ENCODE peak calls at places on chromosomes 16 and 17, in seven cellular contexts. V, N, X, L, P, W and M are unnamed samples. For H3K4me1, the result is how much of the 10 kb centered on the place peaks cover.

GRCh38 chr17:48816774-48817590 is at the start of gene TTLL6:
- DNase-seq in V (no peak), N (peak), X (peak), L (peak), P (peak), W (peak), M (peak)

GRCh38 chr16:84015399-84015798 is 27.2 kb downstream of the SLC38A8 start:
- DNase-seq in V (no peak), N (no peak), X (no peak), L (no peak), P (no peak), W (no peak), M (no peak)

GRCh38 chr16:88288303-88288702 is 94.5 kb upstream of the ZNF469 start:
- DNase-seq in V (no peak), N (no peak), X (no peak), L (no peak), P (no peak), W (no peak), M (no peak)

GRCh38 chr16:78976212-78976611 is 624.3 kb downstream of the MAF start:
- DNase-seq in V (no peak), N (no peak), X (no peak), L (no peak), P (no peak), W (no peak), M (no peak)

GRCh38 chr17:75894049-75894742 is 2.6 kb downstream of the TRIM65 start:
- DNase-seq in V (no peak), N (no peak), X (no peak), L (no peak), P (peak), W (no peak), M (no peak)

GRCh38 chr16:49278944-49279725 is 2.5 kb downstream of the CBLN1 start:
- DNase-seq in V (no peak), N (no peak), X (no peak), L (no peak), P (peak), W (no peak), M (no peak)

GRCh38 chr17:39281806-39282205 is 56.1 kb upstream of the STAC2 start:
- DNase-seq in V (no peak), N (no peak), X (no peak), L (no peak), P (no peak), W (no peak), M (no peak)

GRCh38 chr17:75654176-75654575 is 12.8 kb downstream of the RECQL5 start:
- DNase-seq in V (no peak), N (no peak), X (no peak), L (no peak), P (no peak), W (no peak), M (no peak)

GRCh38 chr16:17607624-17608023 is 136.9 kb upstream of the XYLT1 start:
- DNase-seq in V (no peak), N (peak), X (no peak), L (no peak), P (no peak), W (no peak), M (no peak)

GRCh38 chr16:1790261-1790610 is 3.3 kb downstream of the IGFALS start:
- DNase-seq in V (no peak), N (no peak), X (no peak), L (no peak), P (no peak), W (no peak), M (no peak)

GRCh38 chr16:84458606-84459516 is 45.6 kb downstream of the MEAK7 start:
- DNase-seq in V (no peak), N (no peak), X (no peak), L (no peak), P (peak), W (no peak), M (no peak)

GRCh38 chr16:78684040-78684611 is 584.7 kb downstream of the WWOX start:
- DNase-seq in V (no peak), N (peak), X (peak), L (peak), P (no peak), W (no peak), M (peak)

GRCh38 chr17:54102246-54102645 is 279.5 kb downstream of the KIF2B start:
- DNase-seq in V (no peak), N (no peak), X (no peak), L (no peak), P (no peak), W (no peak), M (no peak)

GRCh38 chr16:51807551-51807950 is 656.5 kb upstream of the SALL1 start:
- DNase-seq in V (no peak), N (no peak), X (no peak), L (no peak), P (no peak), W (no peak), M (peak)

GRCh38 chr17:72270530-72270929 is 149.7 kb downstream of the SOX9 start:
- DNase-seq in V (no peak), N (peak), X (peak), L (peak), P (no peak), W (no peak), M (peak)

GRCh38 chr16:85564277-85565051 is 48.7 kb upstream of the GSE1 start:
- DNase-seq in V (no peak), N (no peak), X (peak), L (no peak), P (no peak), W (no peak), M (peak)

GRCh38 chr17:40307691-40308289 is 1.2 kb upstream of the RARA start:
- DNase-seq in V (no peak), N (no peak), X (no peak), L (no peak), P (no peak), W (no peak), M (no peak)

GRCh38 chr17:8185580-8186445 is 4.2 kb downstream of the BORCS6 start:
- DNase-seq in V (no peak), N (peak), X (peak), L (peak), P (peak), W (peak), M (peak)

GRCh38 chr17:82440377-82440981 is 10.1 kb downstream of the CYBC1 start:
- DNase-seq in V (no peak), N (no peak), X (no peak), L (no peak), P (peak), W (no peak), M (no peak)
- H3K4me1 ChIP-seq in V (under half), N (under half), X (under half), L (under half), P (under half), W (under half), M (under half)

GRCh38 chr17:18905226-18905625 is 46.7 kb upstream of the SLC5A10 start:
- DNase-seq in V (no peak), N (no peak), X (no peak), L (no peak), P (no peak), W (no peak), M (no peak)

GRCh38 chr17:18910326-18910725 is 41.6 kb upstream of the SLC5A10 start:
- DNase-seq in V (no peak), N (peak), X (no peak), L (no peak), P (no peak), W (no peak), M (no peak)

GRCh38 chr17:18910881-18911280 is 41.1 kb upstream of the SLC5A10 start:
- DNase-seq in V (no peak), N (peak), X (no peak), L (no peak), P (no peak), W (no peak), M (no peak)
- H3K4me1 ChIP-seq in V (under half), N (under half), X (under half), L (under half), P (under half), W (under half), M (under half)

DNA sequence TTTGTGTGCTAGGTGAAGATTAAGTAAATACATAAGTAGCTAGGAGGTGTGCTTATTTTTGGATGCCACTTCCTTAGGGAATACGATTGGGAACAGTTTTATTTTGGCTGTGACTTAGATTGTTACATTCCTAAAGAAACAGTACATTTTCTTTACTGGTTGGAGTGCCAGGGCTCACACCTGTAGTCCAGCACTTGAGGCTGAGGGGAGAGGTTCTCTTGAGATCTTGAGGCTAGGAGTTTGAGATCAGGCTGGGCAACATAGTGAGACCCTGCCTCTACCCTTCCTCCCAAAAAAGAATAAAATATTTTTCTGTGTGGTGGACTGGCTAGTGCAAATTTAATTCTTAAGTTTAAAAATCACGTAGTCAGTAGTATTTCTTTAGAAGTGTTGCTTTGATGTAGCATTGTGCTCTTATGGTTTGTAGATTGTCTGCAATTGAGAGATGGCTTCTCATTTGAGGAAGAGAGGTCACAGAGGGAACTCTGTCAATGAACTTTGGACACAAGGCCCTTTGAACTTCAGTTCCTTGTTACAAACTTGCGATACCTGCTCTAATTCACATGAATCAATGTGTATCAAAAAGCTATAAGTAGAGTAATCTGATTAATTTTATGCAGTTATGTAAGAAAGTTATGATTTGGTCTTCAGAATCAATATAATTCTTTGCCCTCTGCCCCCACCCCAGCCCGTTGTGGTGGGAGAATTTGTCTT is 7.1 kb downstream of the HAPSTR1 start:
- DNase-seq in V (no peak), N (no peak), X (no peak), L (no peak), P (no peak), W (no peak), M (no peak)
- H3K4me1 ChIP-seq in V (half or more), N (under half), X (half or more), L (half or more), P (under half), W (half or more), M (half or more)

DNA sequence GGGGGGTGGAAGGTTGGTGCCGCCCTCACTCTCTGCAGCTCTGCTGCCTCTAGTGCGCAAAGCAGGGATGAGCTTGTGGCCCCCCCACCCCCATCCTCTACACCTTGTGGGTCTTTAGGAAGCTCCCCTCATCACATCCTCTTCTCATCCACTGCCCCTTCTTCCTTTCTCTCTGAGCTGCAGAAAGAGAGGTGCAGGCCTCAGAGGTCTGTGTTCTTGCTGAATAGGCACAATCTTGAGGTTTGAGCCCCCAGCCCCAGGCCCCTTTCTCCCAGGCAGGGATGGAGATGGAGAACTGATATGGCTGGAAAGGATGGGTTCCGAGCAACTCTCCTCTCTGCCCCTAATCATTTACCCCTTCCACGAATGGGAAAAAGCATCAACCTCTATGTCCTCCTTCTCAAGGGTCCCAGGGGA is 2.6 kb downstream of the CACNA1G start:
- DNase-seq in V (no peak), N (no peak), X (no peak), L (no peak), P (peak), W (no peak), M (no peak)
- H3K4me1 ChIP-seq in V (half or more), N (under half), X (under half), L (under half), P (under half), W (under half), M (under half)

GRCh38 chr16:68081796-68082567 is 3.2 kb upstream of the NFATC3 start:
- DNase-seq in V (no peak), N (peak), X (no peak), L (peak), P (no peak), W (no peak), M (no peak)
- H3K4me1 ChIP-seq in V (under half), N (under half), X (under half), L (half or more), P (under half), W (under half), M (under half)